ENCODE peak calls at places on chromosome 3, in six cellular contexts. One of them, this sample, is unnamed.

GRCh38 chr3:136783708-136784191 is 31.6 kb upstream of the STAG1 start:
- DNase-seq in gastrocnemius medialis: peak
- DNase-seq in transverse colon: no peak
- DNase-seq in neural progenitor cell: no peak
- DNase-seq in dorsolateral prefrontal cortex: no peak
- DNase-seq in nephron progenitor cell: no peak
- DNase-seq in this sample: no peak

GRCh38 chr3:185688808-185689207 is 102.7 kb downstream of the SENP2 start:
- DNase-seq in gastrocnemius medialis: no peak
- DNase-seq in transverse colon: no peak
- DNase-seq in neural progenitor cell: no peak
- DNase-seq in dorsolateral prefrontal cortex: no peak
- DNase-seq in nephron progenitor cell: no peak
- DNase-seq in this sample: peak

GRCh38 chr3:102161362-102162006 is 273.3 kb upstream of the ZPLD1 start:
- DNase-seq in gastrocnemius medialis: no peak
- DNase-seq in transverse colon: no peak
- DNase-seq in neural progenitor cell: no peak
- DNase-seq in dorsolateral prefrontal cortex: no peak
- DNase-seq in nephron progenitor cell: no peak
- DNase-seq in this sample: no peak

GRCh38 chr3:74883690-74884089 is 269.2 kb upstream of the CNTN3 start:
- DNase-seq in gastrocnemius medialis: no peak
- DNase-seq in transverse colon: no peak
- DNase-seq in neural progenitor cell: peak
- DNase-seq in dorsolateral prefrontal cortex: no peak
- DNase-seq in nephron progenitor cell: no peak
- DNase-seq in this sample: peak

GRCh38 chr3:119829431-119829830 is 47.5 kb downstream of the NR1I2 start:
- DNase-seq in gastrocnemius medialis: no peak
- DNase-seq in transverse colon: no peak
- DNase-seq in neural progenitor cell: no peak
- DNase-seq in dorsolateral prefrontal cortex: no peak
- DNase-seq in nephron progenitor cell: no peak
- DNase-seq in this sample: no peak

GRCh38 chr3:33940149-33940548 is 141.7 kb downstream of the PDCD6IP start:
- DNase-seq in gastrocnemius medialis: no peak
- DNase-seq in transverse colon: no peak
- DNase-seq in neural progenitor cell: no peak
- DNase-seq in dorsolateral prefrontal cortex: no peak
- DNase-seq in nephron progenitor cell: no peak
- DNase-seq in this sample: peak

GRCh38 chr3:190435618-190436017 is 14.1 kb downstream of the TMEM207 start:
- DNase-seq in gastrocnemius medialis: no peak
- DNase-seq in transverse colon: no peak
- DNase-seq in neural progenitor cell: no peak
- DNase-seq in dorsolateral prefrontal cortex: no peak
- DNase-seq in nephron progenitor cell: no peak
- DNase-seq in this sample: no peak

GRCh38 chr3:11116336-11117059 is 37.8 kb upstream of the HRH1 start:
- DNase-seq in gastrocnemius medialis: no peak
- DNase-seq in transverse colon: no peak
- DNase-seq in neural progenitor cell: no peak
- DNase-seq in dorsolateral prefrontal cortex: no peak
- DNase-seq in nephron progenitor cell: no peak
- DNase-seq in this sample: no peak

GRCh38 chr3:12750223-12750622 is 8.8 kb downstream of the TMEM40 start:
- DNase-seq in gastrocnemius medialis: peak
- DNase-seq in transverse colon: peak
- DNase-seq in neural progenitor cell: no peak
- DNase-seq in dorsolateral prefrontal cortex: no peak
- DNase-seq in nephron progenitor cell: no peak
- DNase-seq in this sample: no peak

GRCh38 chr3:185537369-185537970 is 14.9 kb downstream of the LIPH start:
- DNase-seq in gastrocnemius medialis: peak
- DNase-seq in transverse colon: peak
- DNase-seq in neural progenitor cell: no peak
- DNase-seq in dorsolateral prefrontal cortex: no peak
- DNase-seq in nephron progenitor cell: no peak
- DNase-seq in this sample: peak

GRCh38 chr3:141708367-141708766 is 29.7 kb upstream of the RNF7 start:
- DNase-seq in gastrocnemius medialis: no peak
- DNase-seq in transverse colon: no peak
- DNase-seq in neural progenitor cell: no peak
- DNase-seq in dorsolateral prefrontal cortex: no peak
- DNase-seq in nephron progenitor cell: no peak
- DNase-seq in this sample: no peak

GRCh38 chr3:14352002-14352627 is 50.3 kb upstream of the SLC6A6 start:
- DNase-seq in gastrocnemius medialis: no peak
- DNase-seq in transverse colon: no peak
- DNase-seq in neural progenitor cell: no peak
- DNase-seq in dorsolateral prefrontal cortex: peak
- DNase-seq in nephron progenitor cell: peak
- DNase-seq in this sample: peak

GRCh38 chr3:141845407-141846049 is 30.9 kb upstream of the ATP1B3 start:
- DNase-seq in gastrocnemius medialis: no peak
- DNase-seq in transverse colon: peak
- DNase-seq in neural progenitor cell: peak
- DNase-seq in dorsolateral prefrontal cortex: no peak
- DNase-seq in nephron progenitor cell: peak
- DNase-seq in this sample: peak

GRCh38 chr3:96175500-96175899 is 638.9 kb upstream of the EPHA6 start:
- DNase-seq in gastrocnemius medialis: no peak
- DNase-seq in transverse colon: no peak
- DNase-seq in neural progenitor cell: no peak
- DNase-seq in dorsolateral prefrontal cortex: no peak
- DNase-seq in nephron progenitor cell: no peak
- DNase-seq in this sample: no peak

GRCh38 chr3:128453521-128454309 is 13.0 kb downstream of the DNAJB8 start:
- DNase-seq in gastrocnemius medialis: no peak
- DNase-seq in transverse colon: no peak
- DNase-seq in neural progenitor cell: no peak
- DNase-seq in dorsolateral prefrontal cortex: no peak
- DNase-seq in nephron progenitor cell: no peak
- DNase-seq in this sample: no peak

GRCh38 chr3:56593455-56594158 is 36.6 kb downstream of the CCDC66 start:
- DNase-seq in gastrocnemius medialis: no peak
- DNase-seq in transverse colon: no peak
- DNase-seq in neural progenitor cell: no peak
- DNase-seq in dorsolateral prefrontal cortex: no peak
- DNase-seq in nephron progenitor cell: no peak
- DNase-seq in this sample: no peak

GRCh38 chr3:143650827-143651226 is 197.4 kb downstream of the SLC9A9 start:
- DNase-seq in gastrocnemius medialis: no peak
- DNase-seq in transverse colon: no peak
- DNase-seq in neural progenitor cell: no peak
- DNase-seq in dorsolateral prefrontal cortex: no peak
- DNase-seq in nephron progenitor cell: no peak
- DNase-seq in this sample: no peak

GRCh38 chr3:11379824-11380281 is 107.7 kb downstream of the ATG7 start:
- DNase-seq in gastrocnemius medialis: no peak
- DNase-seq in transverse colon: no peak
- DNase-seq in neural progenitor cell: no peak
- DNase-seq in dorsolateral prefrontal cortex: no peak
- DNase-seq in nephron progenitor cell: no peak
- DNase-seq in this sample: no peak

GRCh38 chr3:163951397-163951987 is 1126.8 kb downstream of the SI start:
- DNase-seq in gastrocnemius medialis: no peak
- DNase-seq in transverse colon: no peak
- DNase-seq in neural progenitor cell: no peak
- DNase-seq in dorsolateral prefrontal cortex: no peak
- DNase-seq in nephron progenitor cell: no peak
- DNase-seq in this sample: peak

GRCh38 chr3:66326340-66326739 is 105.5 kb downstream of the SLC25A26 start:
- DNase-seq in gastrocnemius medialis: peak
- DNase-seq in transverse colon: no peak
- DNase-seq in neural progenitor cell: no peak
- DNase-seq in dorsolateral prefrontal cortex: no peak
- DNase-seq in nephron progenitor cell: peak
- DNase-seq in this sample: no peak

GRCh38 chr3:66582721-66583141 is 81.9 kb upstream of the LRIG1 start:
- DNase-seq in gastrocnemius medialis: no peak
- DNase-seq in transverse colon: peak
- DNase-seq in neural progenitor cell: no peak
- DNase-seq in dorsolateral prefrontal cortex: no peak
- DNase-seq in nephron progenitor cell: no peak
- DNase-seq in this sample: no peak

GRCh38 chr3:171490901-171491300 is 30.7 kb upstream of the TNIK start:
- DNase-seq in gastrocnemius medialis: no peak
- DNase-seq in transverse colon: no peak
- DNase-seq in neural progenitor cell: no peak
- DNase-seq in dorsolateral prefrontal cortex: no peak
- DNase-seq in nephron progenitor cell: no peak
- DNase-seq in this sample: no peak

GRCh38 chr3:29481249-29481648 is 200.4 kb downstream of the RBMS3 start:
- DNase-seq in gastrocnemius medialis: no peak
- DNase-seq in transverse colon: no peak
- DNase-seq in neural progenitor cell: no peak
- DNase-seq in dorsolateral prefrontal cortex: no peak
- DNase-seq in nephron progenitor cell: no peak
- DNase-seq in this sample: no peak

GRCh38 chr3:61600195-61600594 is 38.8 kb downstream of the PTPRG start:
- DNase-seq in gastrocnemius medialis: no peak
- DNase-seq in transverse colon: no peak
- DNase-seq in neural progenitor cell: no peak
- DNase-seq in dorsolateral prefrontal cortex: no peak
- DNase-seq in nephron progenitor cell: no peak
- DNase-seq in this sample: no peak

GRCh38 chr3:14543446-14543845 is 3.3 kb upstream of the GRIP2 start:
- DNase-seq in gastrocnemius medialis: no peak
- DNase-seq in transverse colon: no peak
- DNase-seq in neural progenitor cell: no peak
- DNase-seq in dorsolateral prefrontal cortex: no peak
- DNase-seq in nephron progenitor cell: no peak
- DNase-seq in this sample: no peak

GRCh38 chr3:197926418-197926817 is 23.6 kb upstream of the RPL35A start:
- DNase-seq in gastrocnemius medialis: no peak
- DNase-seq in transverse colon: no peak
- DNase-seq in neural progenitor cell: peak
- DNase-seq in dorsolateral prefrontal cortex: no peak
- DNase-seq in nephron progenitor cell: no peak
- DNase-seq in this sample: peak
- TF ChIP-seq CTCF in gastrocnemius medialis: no peak
- TF ChIP-seq CTCF in transverse colon: no peak
- TF ChIP-seq CTCF in neural progenitor cell: peak
- TF ChIP-seq CTCF in dorsolateral prefrontal cortex: no peak
- TF ChIP-seq CTCF in nephron progenitor cell: peak
- TF ChIP-seq CTCF in this sample: peak

GRCh38 chr3:188764609-188765008 is 407.2 kb upstream of the TPRG1 start:
- DNase-seq in gastrocnemius medialis: no peak
- DNase-seq in transverse colon: no peak
- DNase-seq in neural progenitor cell: no peak
- DNase-seq in dorsolateral prefrontal cortex: no peak
- DNase-seq in nephron progenitor cell: no peak
- DNase-seq in this sample: no peak

GRCh38 chr3:188775412-188775811 is 396.4 kb upstream of the TPRG1 start:
- DNase-seq in gastrocnemius medialis: no peak
- DNase-seq in transverse colon: no peak
- DNase-seq in neural progenitor cell: no peak
- DNase-seq in dorsolateral prefrontal cortex: no peak
- DNase-seq in nephron progenitor cell: no peak
- DNase-seq in this sample: no peak

GRCh38 chr3:188772886-188773285 is 398.9 kb upstream of the TPRG1 start:
- DNase-seq in gastrocnemius medialis: no peak
- DNase-seq in transverse colon: no peak
- DNase-seq in neural progenitor cell: no peak
- DNase-seq in dorsolateral prefrontal cortex: no peak
- DNase-seq in nephron progenitor cell: no peak
- DNase-seq in this sample: no peak

GRCh38 chr3:188769833-188770232 is 401.9 kb upstream of the TPRG1 start:
- DNase-seq in gastrocnemius medialis: no peak
- DNase-seq in transverse colon: no peak
- DNase-seq in neural progenitor cell: peak
- DNase-seq in dorsolateral prefrontal cortex: no peak
- DNase-seq in nephron progenitor cell: no peak
- DNase-seq in this sample: peak
- TF ChIP-seq CTCF in gastrocnemius medialis: no peak
- TF ChIP-seq CTCF in transverse colon: no peak
- TF ChIP-seq CTCF in neural progenitor cell: no peak
- TF ChIP-seq CTCF in dorsolateral prefrontal cortex: no peak
- TF ChIP-seq CTCF in nephron progenitor cell: no peak
- TF ChIP-seq CTCF in this sample: no peak

DNA sequence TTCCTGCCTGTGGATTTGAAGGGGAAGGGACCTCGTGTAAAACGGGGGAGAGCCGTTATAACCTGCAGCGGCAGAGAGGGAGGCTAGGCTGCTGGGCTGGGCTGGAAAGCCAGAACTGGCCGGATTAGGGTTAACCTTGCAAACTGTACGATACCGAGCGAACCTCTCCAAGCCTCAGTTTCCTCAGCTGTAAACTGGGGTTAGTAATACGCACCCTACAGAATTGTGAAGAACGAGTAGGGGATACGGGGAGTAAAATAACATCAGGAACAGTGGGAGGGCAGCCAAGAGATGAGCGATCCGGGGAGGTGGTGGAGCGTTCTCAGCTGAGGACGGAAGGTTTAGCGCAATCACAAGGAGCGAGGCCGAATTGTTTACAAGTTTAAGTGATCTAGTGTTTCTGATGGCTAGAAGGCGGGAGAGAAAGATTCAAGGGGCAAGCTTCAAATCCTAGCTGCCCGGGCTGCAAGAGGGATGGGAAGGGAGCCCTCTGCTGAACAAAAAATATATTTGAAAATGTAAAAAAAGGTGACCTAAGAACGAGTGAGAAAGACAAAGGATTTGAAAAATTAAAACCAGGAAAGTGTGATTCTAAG is 768 bp upstream of the SEMA5B start:
- DNase-seq in gastrocnemius medialis: no peak
- DNase-seq in transverse colon: peak
- DNase-seq in neural progenitor cell: peak
- DNase-seq in dorsolateral prefrontal cortex: peak
- DNase-seq in nephron progenitor cell: peak
- DNase-seq in this sample: peak
- TF ChIP-seq CTCF in gastrocnemius medialis: no peak
- TF ChIP-seq CTCF in transverse colon: peak
- TF ChIP-seq CTCF in neural progenitor cell: peak
- TF ChIP-seq CTCF in dorsolateral prefrontal cortex: peak
- TF ChIP-seq CTCF in nephron progenitor cell: peak
- TF ChIP-seq CTCF in this sample: peak

DNA sequence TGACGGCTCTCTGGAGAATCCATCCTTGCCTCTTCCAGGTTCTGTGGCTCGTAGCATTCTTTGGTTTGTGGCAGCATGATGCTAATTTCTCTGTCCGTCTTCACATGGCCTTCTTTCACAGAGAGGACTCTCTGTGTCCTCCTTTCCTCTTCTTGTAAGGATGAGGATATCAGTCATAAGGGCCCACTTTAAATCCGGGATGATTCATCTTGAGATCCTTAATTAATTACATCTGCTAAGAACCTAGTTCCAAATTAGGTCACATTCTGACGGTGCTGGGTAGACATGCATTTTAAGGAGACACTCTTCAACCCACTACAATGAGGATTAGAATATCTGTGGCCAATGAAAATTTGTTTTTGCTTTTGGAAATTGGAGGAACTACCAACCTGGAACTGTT is 15.7 kb upstream of the GXYLT2 start:
- DNase-seq in gastrocnemius medialis: no peak
- DNase-seq in transverse colon: no peak
- DNase-seq in neural progenitor cell: no peak
- DNase-seq in dorsolateral prefrontal cortex: no peak
- DNase-seq in nephron progenitor cell: no peak
- DNase-seq in this sample: peak
- TF ChIP-seq CTCF in gastrocnemius medialis: no peak
- TF ChIP-seq CTCF in transverse colon: no peak
- TF ChIP-seq CTCF in neural progenitor cell: no peak
- TF ChIP-seq CTCF in dorsolateral prefrontal cortex: no peak
- TF ChIP-seq CTCF in nephron progenitor cell: no peak
- TF ChIP-seq CTCF in this sample: no peak

This sample was measured in A673.